ENCODE peak calls at places on chromosomes 5 and 9, in eight cellular contexts. One of them, this sample, is unnamed.
A peak's percentile ranks its signal among the peaks of the same experiment; 100 is the strongest.

GRCh38 chr9:34224349-34224748 is 45.5 kb downstream of the UBAP1 start:
- DNase-seq in mucosa of descending colon: no peak
- DNase-seq in bronchial epithelial cell: no peak
- DNase-seq in activated B cell treated with CpG ODN at 0.5 μM for 24 hours: no peak
- DNase-seq in endothelial cell: no peak
- DNase-seq in fibroblast of the aortic adventitia: no peak
- DNase-seq in psoas muscle: no peak
- DNase-seq in mesothelial cell of epicardium: no peak
- DNase-seq in this sample: no peak

GRCh38 chr5:92002875-92003274 is 619.8 kb upstream of the ARRDC3 start:
- DNase-seq in mucosa of descending colon: no peak
- DNase-seq in bronchial epithelial cell: no peak
- DNase-seq in activated B cell treated with CpG ODN at 0.5 μM for 24 hours: no peak
- DNase-seq in endothelial cell: no peak
- DNase-seq in fibroblast of the aortic adventitia: no peak
- DNase-seq in psoas muscle: no peak
- DNase-seq in mesothelial cell of epicardium: no peak
- DNase-seq in this sample: no peak

GRCh38 chr5:137743031-137743640 is 7.2 kb upstream of the KLHL3 start:
- DNase-seq in mucosa of descending colon: no peak
- DNase-seq in bronchial epithelial cell: peak; percentile 64
- DNase-seq in activated B cell treated with CpG ODN at 0.5 μM for 24 hours: no peak
- DNase-seq in endothelial cell: peak; percentile 62
- DNase-seq in fibroblast of the aortic adventitia: peak; percentile 82
- DNase-seq in psoas muscle: no peak
- DNase-seq in mesothelial cell of epicardium: peak; percentile 42
- DNase-seq in this sample: no peak

GRCh38 chr5:148913985-148914421 is 87.6 kb downstream of the ADRB2 start:
- DNase-seq in mucosa of descending colon: no peak
- DNase-seq in bronchial epithelial cell: peak; percentile 95
- DNase-seq in activated B cell treated with CpG ODN at 0.5 μM for 24 hours: no peak
- DNase-seq in endothelial cell: no peak
- DNase-seq in fibroblast of the aortic adventitia: peak; percentile 94
- DNase-seq in psoas muscle: no peak
- DNase-seq in mesothelial cell of epicardium: no peak
- DNase-seq in this sample: no peak

GRCh38 chr5:61332891-61333350 is 863 bp downstream of the ZSWIM6 start:
- DNase-seq in mucosa of descending colon: peak; percentile 74
- DNase-seq in bronchial epithelial cell: peak; percentile 32
- DNase-seq in activated B cell treated with CpG ODN at 0.5 μM for 24 hours: peak; percentile 44
- DNase-seq in endothelial cell: peak; percentile 53
- DNase-seq in fibroblast of the aortic adventitia: peak; percentile 61
- DNase-seq in psoas muscle: peak; percentile 63
- DNase-seq in mesothelial cell of epicardium: peak; percentile 56
- DNase-seq in this sample: peak; percentile 45

GRCh38 chr9:96376926-96377874 is 6.3 kb downstream of the SLC35D2 start:
- DNase-seq in mucosa of descending colon: no peak
- DNase-seq in bronchial epithelial cell: peak; percentile 13
- DNase-seq in activated B cell treated with CpG ODN at 0.5 μM for 24 hours: no peak
- DNase-seq in endothelial cell: no peak
- DNase-seq in fibroblast of the aortic adventitia: peak; percentile 93
- DNase-seq in psoas muscle: no peak
- DNase-seq in mesothelial cell of epicardium: no peak
- DNase-seq in this sample: no peak

GRCh38 chr5:26690511-26690910 is 347.9 kb downstream of the CDH9 start:
- DNase-seq in mucosa of descending colon: no peak
- DNase-seq in bronchial epithelial cell: no peak
- DNase-seq in activated B cell treated with CpG ODN at 0.5 μM for 24 hours: no peak
- DNase-seq in endothelial cell: no peak
- DNase-seq in fibroblast of the aortic adventitia: no peak
- DNase-seq in psoas muscle: no peak
- DNase-seq in mesothelial cell of epicardium: no peak
- DNase-seq in this sample: no peak

GRCh38 chr5:178993236-178993765 is 1.8 kb downstream of the GRM6 start:
- DNase-seq in mucosa of descending colon: no peak
- DNase-seq in bronchial epithelial cell: no peak
- DNase-seq in activated B cell treated with CpG ODN at 0.5 μM for 24 hours: no peak
- DNase-seq in endothelial cell: no peak
- DNase-seq in fibroblast of the aortic adventitia: no peak
- DNase-seq in psoas muscle: no peak
- DNase-seq in mesothelial cell of epicardium: no peak
- DNase-seq in this sample: no peak

GRCh38 chr5:41649659-41650058 is 139.3 kb upstream of the PLCXD3 start:
- DNase-seq in mucosa of descending colon: no peak
- DNase-seq in bronchial epithelial cell: no peak
- DNase-seq in activated B cell treated with CpG ODN at 0.5 μM for 24 hours: no peak
- DNase-seq in endothelial cell: no peak
- DNase-seq in fibroblast of the aortic adventitia: peak; percentile 91
- DNase-seq in psoas muscle: no peak
- DNase-seq in mesothelial cell of epicardium: no peak
- DNase-seq in this sample: no peak

GRCh38 chr5:58360794-58361193 is 99.1 kb downstream of the PLK2 start:
- DNase-seq in mucosa of descending colon: no peak
- DNase-seq in bronchial epithelial cell: no peak
- DNase-seq in activated B cell treated with CpG ODN at 0.5 μM for 24 hours: no peak
- DNase-seq in endothelial cell: no peak
- DNase-seq in fibroblast of the aortic adventitia: no peak
- DNase-seq in psoas muscle: no peak
- DNase-seq in mesothelial cell of epicardium: no peak
- DNase-seq in this sample: no peak

GRCh38 chr5:115494570-115495289 is 49.8 kb downstream of the FEM1C start:
- DNase-seq in mucosa of descending colon: no peak
- DNase-seq in bronchial epithelial cell: no peak
- DNase-seq in activated B cell treated with CpG ODN at 0.5 μM for 24 hours: no peak
- DNase-seq in endothelial cell: no peak
- DNase-seq in fibroblast of the aortic adventitia: peak; percentile 6
- DNase-seq in psoas muscle: no peak
- DNase-seq in mesothelial cell of epicardium: no peak
- DNase-seq in this sample: no peak

GRCh38 chr5:62306494-62307363 is 723 bp downstream of the KIF2A start:
- DNase-seq in mucosa of descending colon: peak; percentile 48
- DNase-seq in bronchial epithelial cell: no peak
- DNase-seq in activated B cell treated with CpG ODN at 0.5 μM for 24 hours: no peak
- DNase-seq in endothelial cell: peak; percentile 50
- DNase-seq in fibroblast of the aortic adventitia: peak; percentile 34
- DNase-seq in psoas muscle: peak; percentile 42
- DNase-seq in mesothelial cell of epicardium: peak; percentile 71
- DNase-seq in this sample: peak; percentile 64

GRCh38 chr9:91348191-91348790 is 13.4 kb downstream of the AUH start:
- DNase-seq in mucosa of descending colon: no peak
- DNase-seq in bronchial epithelial cell: peak; percentile 3
- DNase-seq in activated B cell treated with CpG ODN at 0.5 μM for 24 hours: no peak
- DNase-seq in endothelial cell: no peak
- DNase-seq in fibroblast of the aortic adventitia: no peak
- DNase-seq in psoas muscle: no peak
- DNase-seq in mesothelial cell of epicardium: no peak
- DNase-seq in this sample: no peak

GRCh38 chr9:6040077-6040476 is 24.7 kb upstream of the RANBP6 start:
- DNase-seq in mucosa of descending colon: no peak
- DNase-seq in bronchial epithelial cell: no peak
- DNase-seq in activated B cell treated with CpG ODN at 0.5 μM for 24 hours: no peak
- DNase-seq in endothelial cell: no peak
- DNase-seq in fibroblast of the aortic adventitia: no peak
- DNase-seq in psoas muscle: no peak
- DNase-seq in mesothelial cell of epicardium: no peak
- DNase-seq in this sample: no peak

GRCh38 chr5:157279605-157280239 is 13.8 kb downstream of the CYFIP2 start:
- DNase-seq in mucosa of descending colon: no peak
- DNase-seq in bronchial epithelial cell: no peak
- DNase-seq in activated B cell treated with CpG ODN at 0.5 μM for 24 hours: no peak
- DNase-seq in endothelial cell: no peak
- DNase-seq in fibroblast of the aortic adventitia: no peak
- DNase-seq in psoas muscle: no peak
- DNase-seq in mesothelial cell of epicardium: no peak
- DNase-seq in this sample: no peak

GRCh38 chr9:83966209-83966582 is 13.8 kb downstream of the HNRNPK start:
- DNase-seq in mucosa of descending colon: no peak
- DNase-seq in bronchial epithelial cell: no peak
- DNase-seq in activated B cell treated with CpG ODN at 0.5 μM for 24 hours: no peak
- DNase-seq in endothelial cell: no peak
- DNase-seq in fibroblast of the aortic adventitia: no peak
- DNase-seq in psoas muscle: no peak
- DNase-seq in mesothelial cell of epicardium: no peak
- DNase-seq in this sample: no peak

GRCh38 chr5:139872052-139872766 is 76.6 kb downstream of the PSD2 start:
- DNase-seq in mucosa of descending colon: no peak
- DNase-seq in bronchial epithelial cell: no peak
- DNase-seq in activated B cell treated with CpG ODN at 0.5 μM for 24 hours: no peak
- DNase-seq in endothelial cell: no peak
- DNase-seq in fibroblast of the aortic adventitia: no peak
- DNase-seq in psoas muscle: no peak
- DNase-seq in mesothelial cell of epicardium: no peak
- DNase-seq in this sample: no peak
- TF ChIP-seq CTCF in mucosa of descending colon: no peak
- TF ChIP-seq CTCF in bronchial epithelial cell: no peak
- TF ChIP-seq CTCF in activated B cell treated with CpG ODN at 0.5 μM for 24 hours: no peak
- TF ChIP-seq CTCF in endothelial cell: peak; percentile 29
- TF ChIP-seq CTCF in fibroblast of the aortic adventitia: no peak
- TF ChIP-seq CTCF in psoas muscle: no peak
- TF ChIP-seq CTCF in mesothelial cell of epicardium: no peak
- TF ChIP-seq CTCF in this sample: no peak

GRCh38 chr5:163105456-163105855 is 331.9 kb upstream of the CCNG1 start:
- DNase-seq in mucosa of descending colon: no peak
- DNase-seq in bronchial epithelial cell: peak; percentile 70
- DNase-seq in activated B cell treated with CpG ODN at 0.5 μM for 24 hours: no peak
- DNase-seq in endothelial cell: no peak
- DNase-seq in fibroblast of the aortic adventitia: no peak
- DNase-seq in psoas muscle: no peak
- DNase-seq in mesothelial cell of epicardium: no peak
- DNase-seq in this sample: no peak

GRCh38 chr5:163104496-163104895 is 332.9 kb upstream of the CCNG1 start:
- DNase-seq in mucosa of descending colon: no peak
- DNase-seq in bronchial epithelial cell: no peak
- DNase-seq in activated B cell treated with CpG ODN at 0.5 μM for 24 hours: no peak
- DNase-seq in endothelial cell: peak; percentile 44
- DNase-seq in fibroblast of the aortic adventitia: no peak
- DNase-seq in psoas muscle: no peak
- DNase-seq in mesothelial cell of epicardium: no peak
- DNase-seq in this sample: no peak

GRCh38 chr5:163106098-163106497 is 331.3 kb upstream of the CCNG1 start:
- DNase-seq in mucosa of descending colon: no peak
- DNase-seq in bronchial epithelial cell: peak; percentile 15
- DNase-seq in activated B cell treated with CpG ODN at 0.5 μM for 24 hours: no peak
- DNase-seq in endothelial cell: no peak
- DNase-seq in fibroblast of the aortic adventitia: no peak
- DNase-seq in psoas muscle: no peak
- DNase-seq in mesothelial cell of epicardium: no peak
- DNase-seq in this sample: no peak

GRCh38 chr5:163108351-163108750 is 329.0 kb upstream of the CCNG1 start:
- DNase-seq in mucosa of descending colon: no peak
- DNase-seq in bronchial epithelial cell: no peak
- DNase-seq in activated B cell treated with CpG ODN at 0.5 μM for 24 hours: no peak
- DNase-seq in endothelial cell: no peak
- DNase-seq in fibroblast of the aortic adventitia: no peak
- DNase-seq in psoas muscle: no peak
- DNase-seq in mesothelial cell of epicardium: no peak
- DNase-seq in this sample: no peak
- TF ChIP-seq CTCF in mucosa of descending colon: no peak
- TF ChIP-seq CTCF in bronchial epithelial cell: no peak
- TF ChIP-seq CTCF in activated B cell treated with CpG ODN at 0.5 μM for 24 hours: no peak
- TF ChIP-seq CTCF in endothelial cell: no peak
- TF ChIP-seq CTCF in fibroblast of the aortic adventitia: no peak
- TF ChIP-seq CTCF in psoas muscle: no peak
- TF ChIP-seq CTCF in mesothelial cell of epicardium: no peak
- TF ChIP-seq CTCF in this sample: no peak

GRCh38 chr5:109690456-109691247 is 925 bp downstream of the MAN2A1 start:
- DNase-seq in mucosa of descending colon: peak; percentile 79
- DNase-seq in bronchial epithelial cell: peak; percentile 67
- DNase-seq in activated B cell treated with CpG ODN at 0.5 μM for 24 hours: peak; percentile 55
- DNase-seq in endothelial cell: peak; percentile 60
- DNase-seq in fibroblast of the aortic adventitia: peak; percentile 84
- DNase-seq in psoas muscle: peak; percentile 74
- DNase-seq in mesothelial cell of epicardium: peak; percentile 60
- DNase-seq in this sample: peak; percentile 54

GRCh38 chr5:109691248-109691574 is 1.5 kb downstream of the MAN2A1 start:
- DNase-seq in mucosa of descending colon: no peak
- DNase-seq in bronchial epithelial cell: no peak
- DNase-seq in activated B cell treated with CpG ODN at 0.5 μM for 24 hours: no peak
- DNase-seq in endothelial cell: no peak
- DNase-seq in fibroblast of the aortic adventitia: no peak
- DNase-seq in psoas muscle: no peak
- DNase-seq in mesothelial cell of epicardium: no peak
- DNase-seq in this sample: no peak

GRCh38 chr5:109689740-109690455 is at the start of gene MAN2A1:
- DNase-seq in mucosa of descending colon: peak; percentile 91
- DNase-seq in bronchial epithelial cell: peak; percentile 57
- DNase-seq in activated B cell treated with CpG ODN at 0.5 μM for 24 hours: peak; percentile 81
- DNase-seq in endothelial cell: peak; percentile 78
- DNase-seq in fibroblast of the aortic adventitia: peak; percentile 53
- DNase-seq in psoas muscle: peak; percentile 81
- DNase-seq in mesothelial cell of epicardium: peak; percentile 72
- DNase-seq in this sample: peak; percentile 71

GRCh38 chr5:109688999-109689739 is 558 bp upstream of the MAN2A1 start:
- DNase-seq in mucosa of descending colon: peak; percentile 92
- DNase-seq in bronchial epithelial cell: peak; percentile 76
- DNase-seq in activated B cell treated with CpG ODN at 0.5 μM for 24 hours: peak; percentile 83
- DNase-seq in endothelial cell: peak; percentile 86
- DNase-seq in fibroblast of the aortic adventitia: peak; percentile 79
- DNase-seq in psoas muscle: peak; percentile 88
- DNase-seq in mesothelial cell of epicardium: peak; percentile 81
- DNase-seq in this sample: peak; percentile 78

GRCh38 chr5:109688647-109688998 is 1.1 kb upstream of the MAN2A1 start:
- DNase-seq in mucosa of descending colon: no peak
- DNase-seq in bronchial epithelial cell: no peak
- DNase-seq in activated B cell treated with CpG ODN at 0.5 μM for 24 hours: no peak
- DNase-seq in endothelial cell: peak; percentile 42
- DNase-seq in fibroblast of the aortic adventitia: no peak
- DNase-seq in psoas muscle: no peak
- DNase-seq in mesothelial cell of epicardium: no peak
- DNase-seq in this sample: no peak
- TF ChIP-seq CTCF in mucosa of descending colon: peak; percentile 31
- TF ChIP-seq CTCF in bronchial epithelial cell: peak; percentile 10
- TF ChIP-seq CTCF in activated B cell treated with CpG ODN at 0.5 μM for 24 hours: no peak
- TF ChIP-seq CTCF in endothelial cell: peak; percentile 67
- TF ChIP-seq CTCF in fibroblast of the aortic adventitia: peak; percentile 41
- TF ChIP-seq CTCF in psoas muscle: peak; percentile 25
- TF ChIP-seq CTCF in mesothelial cell of epicardium: no peak
- TF ChIP-seq CTCF in this sample: peak; percentile 45

DNA sequence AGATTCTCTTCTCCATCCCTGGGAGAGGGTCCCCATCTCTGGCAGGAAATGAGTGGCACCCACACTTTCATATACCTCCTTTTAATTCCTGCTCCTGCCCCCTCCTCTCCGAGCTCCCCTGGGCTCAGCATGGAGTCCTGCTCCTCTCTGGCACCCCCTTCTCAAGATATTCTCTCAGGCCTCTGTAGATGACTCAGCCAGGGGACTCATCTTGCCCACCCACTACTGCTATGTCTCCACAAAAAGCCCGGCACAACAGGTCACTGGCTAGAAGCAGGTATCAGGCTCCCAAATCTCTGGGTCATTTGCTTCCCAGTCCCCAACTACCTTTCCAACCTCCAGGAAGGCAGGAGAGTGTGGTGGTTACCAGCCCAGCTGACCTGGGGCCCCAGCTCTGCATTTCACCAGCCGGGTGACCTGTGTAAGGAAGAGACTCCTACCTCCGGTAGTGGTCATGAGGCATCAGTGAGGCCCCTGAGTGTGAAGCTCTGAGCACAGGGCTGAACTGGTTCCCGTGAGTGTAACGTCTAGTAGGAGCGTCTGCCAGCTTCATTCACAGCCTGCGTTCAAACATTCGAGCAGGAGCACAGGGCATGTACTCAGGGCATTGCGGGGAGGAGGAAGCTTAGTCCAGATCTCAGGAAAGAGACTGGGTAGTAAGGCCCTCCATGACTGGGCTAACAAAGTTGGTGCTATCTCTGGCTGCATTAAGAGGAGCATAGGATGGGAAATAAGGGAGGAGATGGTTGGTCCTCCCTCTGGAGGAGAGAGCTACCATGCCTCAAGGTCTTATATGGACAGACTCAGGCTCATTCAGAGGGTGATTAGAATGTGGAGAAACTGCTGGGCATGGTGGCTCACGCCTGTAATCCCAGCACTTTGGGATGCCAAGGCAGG is 63.7 kb downstream of the LMX1B start:
- DNase-seq in mucosa of descending colon: no peak
- DNase-seq in bronchial epithelial cell: no peak
- DNase-seq in activated B cell treated with CpG ODN at 0.5 μM for 24 hours: no peak
- DNase-seq in endothelial cell: no peak
- DNase-seq in fibroblast of the aortic adventitia: no peak
- DNase-seq in psoas muscle: no peak
- DNase-seq in mesothelial cell of epicardium: no peak
- DNase-seq in this sample: no peak
- TF ChIP-seq CTCF in mucosa of descending colon: no peak
- TF ChIP-seq CTCF in bronchial epithelial cell: no peak
- TF ChIP-seq CTCF in activated B cell treated with CpG ODN at 0.5 μM for 24 hours: no peak
- TF ChIP-seq CTCF in endothelial cell: no peak
- TF ChIP-seq CTCF in fibroblast of the aortic adventitia: no peak
- TF ChIP-seq CTCF in psoas muscle: no peak
- TF ChIP-seq CTCF in mesothelial cell of epicardium: no peak
- TF ChIP-seq CTCF in this sample: no peak

This sample was measured in natural killer cell.